ENCODE peak calls at places on chromosome 7, in six cellular contexts. One of them, this sample, is unnamed.

GRCh38 chr7:774161-775109 is 47.4 kb upstream of the PRKAR1B start:
- DNase-seq in AG04450: no peak
- DNase-seq in CD4-positive, alpha-beta T cell: peak; percentile 45
- DNase-seq in aorta: peak; percentile 70
- DNase-seq in astrocyte: no peak
- DNase-seq in body of pancreas: peak; percentile 72
- DNase-seq in this sample: peak; percentile 77

GRCh38 chr7:72028267-72028666 is 383.9 kb downstream of the CALN1 start:
- DNase-seq in AG04450: no peak
- DNase-seq in CD4-positive, alpha-beta T cell: no peak
- DNase-seq in aorta: no peak
- DNase-seq in astrocyte: no peak
- DNase-seq in body of pancreas: no peak
- DNase-seq in this sample: peak; percentile 15

GRCh38 chr7:139896288-139896687 is 67.2 kb downstream of the TBXAS1 start:
- DNase-seq in AG04450: no peak
- DNase-seq in CD4-positive, alpha-beta T cell: no peak
- DNase-seq in aorta: no peak
- DNase-seq in astrocyte: no peak
- DNase-seq in body of pancreas: no peak
- DNase-seq in this sample: no peak

GRCh38 chr7:138750926-138751464 is 46.8 kb upstream of the TMEM213 start:
- DNase-seq in AG04450: no peak
- DNase-seq in CD4-positive, alpha-beta T cell: no peak
- DNase-seq in aorta: no peak
- DNase-seq in astrocyte: no peak
- DNase-seq in body of pancreas: no peak
- DNase-seq in this sample: no peak

GRCh38 chr7:1225462-1226154 is 7.1 kb upstream of the UNCX start:
- DNase-seq in AG04450: no peak
- DNase-seq in CD4-positive, alpha-beta T cell: peak; percentile 32
- DNase-seq in aorta: no peak
- DNase-seq in astrocyte: no peak
- DNase-seq in body of pancreas: peak; percentile 29
- DNase-seq in this sample: no peak

GRCh38 chr7:22627136-22627535 is 99.9 kb upstream of the IL6 start:
- DNase-seq in AG04450: no peak
- DNase-seq in CD4-positive, alpha-beta T cell: no peak
- DNase-seq in aorta: no peak
- DNase-seq in astrocyte: peak; percentile 93
- DNase-seq in body of pancreas: no peak
- DNase-seq in this sample: no peak

GRCh38 chr7:64180989-64181388 is 26.0 kb upstream of the ZNF735 start:
- DNase-seq in AG04450: no peak
- DNase-seq in CD4-positive, alpha-beta T cell: no peak
- DNase-seq in aorta: no peak
- DNase-seq in astrocyte: no peak
- DNase-seq in body of pancreas: no peak
- DNase-seq in this sample: no peak

GRCh38 chr7:92517626-92518025 is 10.7 kb downstream of the PEX1 start:
- DNase-seq in AG04450: no peak
- DNase-seq in CD4-positive, alpha-beta T cell: no peak
- DNase-seq in aorta: no peak
- DNase-seq in astrocyte: no peak
- DNase-seq in body of pancreas: no peak
- DNase-seq in this sample: no peak

GRCh38 chr7:12643644-12644043 is 43.8 kb upstream of the ARL4A start:
- DNase-seq in AG04450: no peak
- DNase-seq in CD4-positive, alpha-beta T cell: no peak
- DNase-seq in aorta: no peak
- DNase-seq in astrocyte: no peak
- DNase-seq in body of pancreas: no peak
- DNase-seq in this sample: no peak

GRCh38 chr7:31129067-31129466 is 77.0 kb downstream of the ADCYAP1R1 start:
- DNase-seq in AG04450: no peak
- DNase-seq in CD4-positive, alpha-beta T cell: no peak
- DNase-seq in aorta: no peak
- DNase-seq in astrocyte: no peak
- DNase-seq in body of pancreas: no peak
- DNase-seq in this sample: no peak

GRCh38 chr7:55019691-55020480 is 1.1 kb downstream of the EGFR start:
- DNase-seq in AG04450: no peak
- DNase-seq in CD4-positive, alpha-beta T cell: no peak
- DNase-seq in aorta: no peak
- DNase-seq in astrocyte: no peak
- DNase-seq in body of pancreas: peak; percentile 66
- DNase-seq in this sample: peak; percentile 76

GRCh38 chr7:151157645-151158329 is 9.7 kb downstream of the GBX1 start:
- DNase-seq in AG04450: no peak
- DNase-seq in CD4-positive, alpha-beta T cell: no peak
- DNase-seq in aorta: no peak
- DNase-seq in astrocyte: peak; percentile 7
- DNase-seq in body of pancreas: no peak
- DNase-seq in this sample: no peak

GRCh38 chr7:132475669-132476116 is 100.6 kb downstream of the PLXNA4 start:
- DNase-seq in AG04450: no peak
- DNase-seq in CD4-positive, alpha-beta T cell: no peak
- DNase-seq in aorta: no peak
- DNase-seq in astrocyte: peak; percentile 8
- DNase-seq in body of pancreas: no peak
- DNase-seq in this sample: peak; percentile 43

GRCh38 chr7:38550881-38551280 is 80.3 kb downstream of the AMPH start:
- DNase-seq in AG04450: no peak
- DNase-seq in CD4-positive, alpha-beta T cell: no peak
- DNase-seq in aorta: no peak
- DNase-seq in astrocyte: peak; percentile 2
- DNase-seq in body of pancreas: no peak
- DNase-seq in this sample: no peak

GRCh38 chr7:29622335-29623265 is 59.0 kb downstream of the PRR15 start:
- DNase-seq in AG04450: peak; percentile 63
- DNase-seq in CD4-positive, alpha-beta T cell: no peak
- DNase-seq in aorta: no peak
- DNase-seq in astrocyte: peak; percentile 93
- DNase-seq in body of pancreas: no peak
- DNase-seq in this sample: no peak

GRCh38 chr7:135994466-135995205 is 17.5 kb upstream of the MTPN start:
- DNase-seq in AG04450: no peak
- DNase-seq in CD4-positive, alpha-beta T cell: no peak
- DNase-seq in aorta: no peak
- DNase-seq in astrocyte: peak; percentile 86
- DNase-seq in body of pancreas: no peak
- DNase-seq in this sample: no peak

GRCh38 chr7:2510130-2510776 is 9.3 kb upstream of the LFNG start:
- DNase-seq in AG04450: no peak
- DNase-seq in CD4-positive, alpha-beta T cell: no peak
- DNase-seq in aorta: no peak
- DNase-seq in astrocyte: no peak
- DNase-seq in body of pancreas: no peak
- DNase-seq in this sample: no peak

GRCh38 chr7:121313793-121314676 is 14.8 kb upstream of the WNT16 start:
- DNase-seq in AG04450: no peak
- DNase-seq in CD4-positive, alpha-beta T cell: no peak
- DNase-seq in aorta: no peak
- DNase-seq in astrocyte: peak; percentile 29
- DNase-seq in body of pancreas: no peak
- DNase-seq in this sample: no peak

GRCh38 chr7:78516450-78516849 is 717.9 kb downstream of the PHTF2 start:
- DNase-seq in AG04450: no peak
- DNase-seq in CD4-positive, alpha-beta T cell: no peak
- DNase-seq in aorta: no peak
- DNase-seq in astrocyte: no peak
- DNase-seq in body of pancreas: no peak
- DNase-seq in this sample: no peak

GRCh38 chr7:55127135-55127551 is 108.3 kb downstream of the EGFR start:
- DNase-seq in AG04450: no peak
- DNase-seq in CD4-positive, alpha-beta T cell: no peak
- DNase-seq in aorta: no peak
- DNase-seq in astrocyte: no peak
- DNase-seq in body of pancreas: no peak
- DNase-seq in this sample: no peak

GRCh38 chr7:137847418-137848050 is 760 bp upstream of the DGKI start:
- DNase-seq in AG04450: no peak
- DNase-seq in CD4-positive, alpha-beta T cell: no peak
- DNase-seq in aorta: no peak
- DNase-seq in astrocyte: no peak
- DNase-seq in body of pancreas: no peak
- DNase-seq in this sample: no peak

GRCh38 chr7:319267-319661 is 29.3 kb downstream of the FOXL3 start:
- DNase-seq in AG04450: no peak
- DNase-seq in CD4-positive, alpha-beta T cell: no peak
- DNase-seq in aorta: peak; percentile 32
- DNase-seq in astrocyte: no peak
- DNase-seq in body of pancreas: no peak
- DNase-seq in this sample: no peak

GRCh38 chr7:31101544-31101943 is 49.4 kb downstream of the ADCYAP1R1 start:
- DNase-seq in AG04450: no peak
- DNase-seq in CD4-positive, alpha-beta T cell: no peak
- DNase-seq in aorta: no peak
- DNase-seq in astrocyte: no peak
- DNase-seq in body of pancreas: no peak
- DNase-seq in this sample: no peak

GRCh38 chr7:50774299-50774698 is 8.4 kb downstream of the GRB10 start:
- DNase-seq in AG04450: no peak
- DNase-seq in CD4-positive, alpha-beta T cell: no peak
- DNase-seq in aorta: no peak
- DNase-seq in astrocyte: no peak
- DNase-seq in body of pancreas: no peak
- DNase-seq in this sample: no peak

GRCh38 chr7:151408839-151409554 is 841 bp downstream of the WDR86 start:
- DNase-seq in AG04450: no peak
- DNase-seq in CD4-positive, alpha-beta T cell: peak; percentile 70
- DNase-seq in aorta: no peak
- DNase-seq in astrocyte: no peak
- DNase-seq in body of pancreas: no peak
- DNase-seq in this sample: peak; percentile 63

GRCh38 chr7:94671444-94672235 is 15.7 kb upstream of the SGCE start:
- DNase-seq in AG04450: no peak
- DNase-seq in CD4-positive, alpha-beta T cell: no peak
- DNase-seq in aorta: no peak
- DNase-seq in astrocyte: no peak
- DNase-seq in body of pancreas: no peak
- DNase-seq in this sample: no peak

GRCh38 chr7:151228024-151228866 is 1.2 kb upstream of the ABCF2 start:
- DNase-seq in AG04450: no peak
- DNase-seq in CD4-positive, alpha-beta T cell: no peak
- DNase-seq in aorta: no peak
- DNase-seq in astrocyte: no peak
- DNase-seq in body of pancreas: no peak
- DNase-seq in this sample: no peak

GRCh38 chr7:8413600-8413999 is 19.8 kb upstream of the NXPH1 start:
- DNase-seq in AG04450: no peak
- DNase-seq in CD4-positive, alpha-beta T cell: no peak
- DNase-seq in aorta: no peak
- DNase-seq in astrocyte: no peak
- DNase-seq in body of pancreas: no peak
- DNase-seq in this sample: no peak

GRCh38 chr7:121076350-121077164 is 88.0 kb downstream of the CPED1 start:
- DNase-seq in AG04450: peak; percentile 55
- DNase-seq in CD4-positive, alpha-beta T cell: no peak
- DNase-seq in aorta: no peak
- DNase-seq in astrocyte: peak; percentile 85
- DNase-seq in body of pancreas: no peak
- DNase-seq in this sample: no peak

GRCh38 chr7:2468227-2468626 is 8.0 kb downstream of the GRIFIN start:
- DNase-seq in AG04450: no peak
- DNase-seq in CD4-positive, alpha-beta T cell: no peak
- DNase-seq in aorta: no peak
- DNase-seq in astrocyte: no peak
- DNase-seq in body of pancreas: no peak
- DNase-seq in this sample: no peak

GRCh38 chr7:25402528-25402927 is 174.2 kb upstream of the NPVF start:
- DNase-seq in AG04450: no peak
- DNase-seq in CD4-positive, alpha-beta T cell: no peak
- DNase-seq in aorta: no peak
- DNase-seq in astrocyte: no peak
- DNase-seq in body of pancreas: no peak
- DNase-seq in this sample: no peak

GRCh38 chr7:103735377-103735776 is 254.1 kb downstream of the RELN start:
- DNase-seq in AG04450: peak; percentile 6
- DNase-seq in CD4-positive, alpha-beta T cell: no peak
- DNase-seq in aorta: no peak
- DNase-seq in astrocyte: peak; percentile 71
- DNase-seq in body of pancreas: no peak
- DNase-seq in this sample: no peak
- H3K9me3 ChIP-seq in AG04450: no peaks in the 10 kb centered on the region
- H3K9me3 ChIP-seq in CD4-positive, alpha-beta T cell: no peaks in the 10 kb centered on the region
- H3K9me3 ChIP-seq in aorta: no peaks in the 10 kb centered on the region
- H3K9me3 ChIP-seq in astrocyte: no peaks in the 10 kb centered on the region
- H3K9me3 ChIP-seq in body of pancreas: no peaks in the 10 kb centered on the region
- H3K9me3 ChIP-seq in this sample: no peaks in the 10 kb centered on the region

DNA sequence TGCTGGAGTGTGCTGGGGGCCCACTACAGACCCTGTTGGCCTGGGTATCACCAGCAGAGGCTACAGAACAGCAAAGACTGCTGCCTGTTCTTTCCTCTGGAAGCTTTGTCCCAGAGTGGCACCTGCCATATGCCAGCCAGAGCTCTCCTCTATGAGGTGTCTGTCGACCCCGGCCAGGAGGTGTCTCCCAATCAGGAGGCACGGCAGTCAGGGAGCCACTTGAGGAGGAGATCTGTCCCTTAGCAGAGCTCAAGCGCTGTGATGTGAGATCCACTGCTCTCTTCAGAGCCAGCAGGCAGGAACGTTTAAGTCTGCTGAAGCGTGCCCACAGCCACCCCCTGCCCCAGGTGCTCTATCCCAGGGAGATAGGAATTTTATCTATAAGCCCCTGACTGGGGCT is 316.2 kb downstream of the ETV1 start:
- DNase-seq in AG04450: no peak
- DNase-seq in CD4-positive, alpha-beta T cell: no peak
- DNase-seq in aorta: no peak
- DNase-seq in astrocyte: no peak
- DNase-seq in body of pancreas: no peak
- DNase-seq in this sample: no peak
- H3K9me3 ChIP-seq in AG04450: no peaks in the 10 kb centered on the region
- H3K9me3 ChIP-seq in CD4-positive, alpha-beta T cell: no peaks in the 10 kb centered on the region
- H3K9me3 ChIP-seq in aorta: peaks cover 1% of the 10 kb centered on the region
- H3K9me3 ChIP-seq in astrocyte: no peaks in the 10 kb centered on the region
- H3K9me3 ChIP-seq in body of pancreas: no peaks in the 10 kb centered on the region
- H3K9me3 ChIP-seq in this sample: peaks cover 4% of the 10 kb centered on the region

GRCh38 chr7:14419554-14419953 is 430.1 kb upstream of the ETV1 start:
- DNase-seq in AG04450: no peak
- DNase-seq in CD4-positive, alpha-beta T cell: no peak
- DNase-seq in aorta: no peak
- DNase-seq in astrocyte: no peak
- DNase-seq in body of pancreas: no peak
- DNase-seq in this sample: no peak
- H3K9me3 ChIP-seq in AG04450: no peaks in the 10 kb centered on the region
- H3K9me3 ChIP-seq in CD4-positive, alpha-beta T cell: no peaks in the 10 kb centered on the region
- H3K9me3 ChIP-seq in aorta: no peaks in the 10 kb centered on the region
- H3K9me3 ChIP-seq in astrocyte: no peaks in the 10 kb centered on the region
- H3K9me3 ChIP-seq in body of pancreas: no peaks in the 10 kb centered on the region
- H3K9me3 ChIP-seq in this sample: no peaks in the 10 kb centered on the region

DNA sequence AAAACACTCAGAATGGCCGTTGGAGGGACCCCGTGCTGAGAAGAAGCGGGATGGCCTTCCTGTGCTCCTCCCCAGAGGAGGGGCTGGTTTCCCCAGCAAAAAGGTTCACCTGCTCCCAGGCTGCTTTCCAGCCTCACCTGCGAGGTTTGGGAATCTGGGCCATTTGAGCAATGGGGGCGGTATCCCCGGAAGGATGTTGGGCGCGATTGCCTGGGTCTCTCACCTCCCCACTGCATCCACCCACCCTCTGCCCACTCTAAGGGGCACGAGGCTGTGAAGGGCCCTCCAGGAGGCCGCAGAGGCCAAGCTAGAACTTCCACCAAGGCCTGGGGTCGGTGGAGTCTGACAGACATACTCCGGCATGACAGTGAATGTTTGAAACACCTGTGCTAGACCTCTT is 147.6 kb downstream of the PAXIP1 start:
- DNase-seq in AG04450: no peak
- DNase-seq in CD4-positive, alpha-beta T cell: no peak
- DNase-seq in aorta: no peak
- DNase-seq in astrocyte: no peak
- DNase-seq in body of pancreas: no peak
- DNase-seq in this sample: peak; percentile 35
- H3K9me3 ChIP-seq in AG04450: peaks cover 67% of the 10 kb centered on the region
- H3K9me3 ChIP-seq in CD4-positive, alpha-beta T cell: no peaks in the 10 kb centered on the region
- H3K9me3 ChIP-seq in aorta: no peaks in the 10 kb centered on the region
- H3K9me3 ChIP-seq in astrocyte: peaks cover 5% of the 10 kb centered on the region
- H3K9me3 ChIP-seq in body of pancreas: no peaks in the 10 kb centered on the region
- H3K9me3 ChIP-seq in this sample: no peaks in the 10 kb centered on the region

This sample was measured in upper lobe of right lung.